ENCODE peak calls at places on chromosomes 6 and 20, in seven cellular contexts. One of them, this sample, is unnamed.

GRCh38 chr20:38200646-38201045 is 35.6 kb upstream of the TGM2 start:
- DNase-seq in substantia nigra: no peak
- DNase-seq in stimulated activated CD4-positive, alpha-beta T cell treated with anti-CD3 and anti-CD28 coated beads, Interleukin-4, amount 100 ng/mL, for 1 hour: no peak
- DNase-seq in naive B cell: no peak
- DNase-seq in left cardiac atrium: no peak
- DNase-seq in skeletal muscle cell: no peak
- DNase-seq in colonic mucosa: no peak
- DNase-seq in this sample: no peak

GRCh38 chr20:36113566-36114247 is 40.8 kb upstream of the EPB41L1 start:
- DNase-seq in naive B cell: peak
- DNase-seq in left cardiac atrium: no peak
- DNase-seq in stimulated activated CD4-positive, alpha-beta T cell treated with anti-CD3 and anti-CD28 coated beads, Interleukin-4, amount 100 ng/mL, for 1 hour: no peak
- DNase-seq in colonic mucosa: no peak
- DNase-seq in substantia nigra: no peak
- DNase-seq in skeletal muscle cell: no peak
- DNase-seq in this sample: no peak

GRCh38 chr6:56808871-56809359 is 146.0 kb upstream of the BEND6 start:
- DNase-seq in left cardiac atrium: no peak
- DNase-seq in stimulated activated CD4-positive, alpha-beta T cell treated with anti-CD3 and anti-CD28 coated beads, Interleukin-4, amount 100 ng/mL, for 1 hour: no peak
- DNase-seq in colonic mucosa: no peak
- DNase-seq in substantia nigra: no peak
- DNase-seq in naive B cell: no peak
- DNase-seq in skeletal muscle cell: no peak
- DNase-seq in this sample: peak

GRCh38 chr6:149043476-149044130 is 273.9 kb upstream of the TAB2 start:
- DNase-seq in substantia nigra: no peak
- DNase-seq in skeletal muscle cell: no peak
- DNase-seq in naive B cell: no peak
- DNase-seq in left cardiac atrium: no peak
- DNase-seq in colonic mucosa: no peak
- DNase-seq in stimulated activated CD4-positive, alpha-beta T cell treated with anti-CD3 and anti-CD28 coated beads, Interleukin-4, amount 100 ng/mL, for 1 hour: peak
- DNase-seq in this sample: no peak

GRCh38 chr20:18225652-18226051 is 62.7 kb upstream of the ZNF133 start:
- DNase-seq in substantia nigra: no peak
- DNase-seq in skeletal muscle cell: no peak
- DNase-seq in naive B cell: no peak
- DNase-seq in stimulated activated CD4-positive, alpha-beta T cell treated with anti-CD3 and anti-CD28 coated beads, Interleukin-4, amount 100 ng/mL, for 1 hour: no peak
- DNase-seq in left cardiac atrium: no peak
- DNase-seq in colonic mucosa: no peak
- DNase-seq in this sample: no peak

GRCh38 chr6:137715589-137716045 is 151.4 kb upstream of the TNFAIP3 start:
- DNase-seq in substantia nigra: no peak
- DNase-seq in colonic mucosa: no peak
- DNase-seq in naive B cell: no peak
- DNase-seq in skeletal muscle cell: no peak
- DNase-seq in stimulated activated CD4-positive, alpha-beta T cell treated with anti-CD3 and anti-CD28 coated beads, Interleukin-4, amount 100 ng/mL, for 1 hour: no peak
- DNase-seq in left cardiac atrium: no peak
- DNase-seq in this sample: no peak

GRCh38 chr6:147506704-147507114 is 1.8 kb upstream of the SAMD5 start:
- DNase-seq in substantia nigra: peak
- DNase-seq in skeletal muscle cell: no peak
- DNase-seq in stimulated activated CD4-positive, alpha-beta T cell treated with anti-CD3 and anti-CD28 coated beads, Interleukin-4, amount 100 ng/mL, for 1 hour: peak
- DNase-seq in left cardiac atrium: peak
- DNase-seq in naive B cell: no peak
- DNase-seq in colonic mucosa: peak
- DNase-seq in this sample: peak

GRCh38 chr6:22747576-22747975 is 178.2 kb downstream of the HDGFL1 start:
- DNase-seq in colonic mucosa: no peak
- DNase-seq in skeletal muscle cell: no peak
- DNase-seq in stimulated activated CD4-positive, alpha-beta T cell treated with anti-CD3 and anti-CD28 coated beads, Interleukin-4, amount 100 ng/mL, for 1 hour: no peak
- DNase-seq in left cardiac atrium: no peak
- DNase-seq in substantia nigra: no peak
- DNase-seq in naive B cell: no peak
- DNase-seq in this sample: no peak

GRCh38 chr6:3750324-3751018 is 1.0 kb downstream of the PXDC1 start:
- DNase-seq in colonic mucosa: peak
- DNase-seq in naive B cell: peak
- DNase-seq in left cardiac atrium: peak
- DNase-seq in stimulated activated CD4-positive, alpha-beta T cell treated with anti-CD3 and anti-CD28 coated beads, Interleukin-4, amount 100 ng/mL, for 1 hour: no peak
- DNase-seq in substantia nigra: peak
- DNase-seq in skeletal muscle cell: peak
- DNase-seq in this sample: peak

GRCh38 chr20:1654994-1655393 is 2.6 kb downstream of the SIRPG start:
- DNase-seq in left cardiac atrium: no peak
- DNase-seq in colonic mucosa: no peak
- DNase-seq in stimulated activated CD4-positive, alpha-beta T cell treated with anti-CD3 and anti-CD28 coated beads, Interleukin-4, amount 100 ng/mL, for 1 hour: no peak
- DNase-seq in skeletal muscle cell: no peak
- DNase-seq in naive B cell: no peak
- DNase-seq in substantia nigra: no peak
- DNase-seq in this sample: no peak

GRCh38 chr6:157944983-157945931 is 36.4 kb upstream of the SYNJ2 start:
- DNase-seq in left cardiac atrium: no peak
- DNase-seq in colonic mucosa: no peak
- DNase-seq in skeletal muscle cell: no peak
- DNase-seq in stimulated activated CD4-positive, alpha-beta T cell treated with anti-CD3 and anti-CD28 coated beads, Interleukin-4, amount 100 ng/mL, for 1 hour: no peak
- DNase-seq in naive B cell: no peak
- DNase-seq in substantia nigra: no peak
- DNase-seq in this sample: no peak

GRCh38 chr6:106199998-106200397 is 113.9 kb downstream of the PRDM1 start:
- DNase-seq in skeletal muscle cell: peak
- DNase-seq in naive B cell: no peak
- DNase-seq in left cardiac atrium: no peak
- DNase-seq in stimulated activated CD4-positive, alpha-beta T cell treated with anti-CD3 and anti-CD28 coated beads, Interleukin-4, amount 100 ng/mL, for 1 hour: no peak
- DNase-seq in substantia nigra: no peak
- DNase-seq in colonic mucosa: no peak
- DNase-seq in this sample: no peak

GRCh38 chr20:41616228-41616627 is 1.9 kb downstream of the CHD6 start:
- DNase-seq in naive B cell: no peak
- DNase-seq in left cardiac atrium: no peak
- DNase-seq in colonic mucosa: no peak
- DNase-seq in substantia nigra: no peak
- DNase-seq in stimulated activated CD4-positive, alpha-beta T cell treated with anti-CD3 and anti-CD28 coated beads, Interleukin-4, amount 100 ng/mL, for 1 hour: no peak
- DNase-seq in skeletal muscle cell: no peak
- DNase-seq in this sample: no peak

GRCh38 chr6:818191-818590 is 125.3 kb upstream of the EXOC2 start:
- DNase-seq in skeletal muscle cell: no peak
- DNase-seq in naive B cell: no peak
- DNase-seq in stimulated activated CD4-positive, alpha-beta T cell treated with anti-CD3 and anti-CD28 coated beads, Interleukin-4, amount 100 ng/mL, for 1 hour: no peak
- DNase-seq in colonic mucosa: no peak
- DNase-seq in substantia nigra: no peak
- DNase-seq in left cardiac atrium: no peak
- DNase-seq in this sample: no peak